ENCODE peak calls at places on chromosomes 1 and 21, in six cellular contexts. C is stimulated activated CD8-positive, alpha-beta memory T cell treated with anti-CD3 and anti-CD28 coated beads, Interleukin-15, amount 100 ng/mL, for 4 hours; N is kidney; Z is stromal cell of bone marrow; J is NCI-H1694 treated with DMSO at 0.1 percent for 48 hours; D is C1 segment of cervical spinal cord. L is an unnamed sample.

GRCh38 chr1:225891229-225891972 is 2.5 kb upstream of the LEFTY1 start:
- DNase-seq in C (no peak), N (no peak), Z (no peak), J (no peak), D (no peak), L (no peak)

GRCh38 chr1:19483261-19483660 is 2.1 kb downstream of the CAPZB start:
- DNase-seq in C (no peak), N (no peak), Z (no peak), J (no peak), D (no peak), L (no peak)

GRCh38 chr1:193338194-193338593 is 151.8 kb upstream of the B3GALT2 start:
- DNase-seq in C (no peak), N (no peak), Z (no peak), J (no peak), D (no peak), L (no peak)

GRCh38 chr21:29072873-29073221 is 601 bp downstream of the CCT8 start:
- DNase-seq in C (no peak), N (no peak), Z (no peak), J (peak), D (no peak), L (no peak)

GRCh38 chr1:40944841-40945430 is 34.6 kb upstream of the CTPS1 start:
- DNase-seq in C (no peak), N (no peak), Z (no peak), J (no peak), D (no peak), L (no peak)

GRCh38 chr1:27601771-27602509 is 2.0 kb downstream of the AHDC1 start:
- DNase-seq in C (no peak), N (peak), Z (no peak), J (no peak), D (peak), L (peak)

GRCh38 chr21:16624468-16625102 is 888.3 kb upstream of the CXADR start:
- DNase-seq in C (no peak), N (no peak), Z (no peak), J (no peak), D (no peak), L (peak)

GRCh38 chr1:244796719-244797406 is 38.6 kb upstream of the COX20 start:
- DNase-seq in C (peak), N (no peak), Z (no peak), J (peak), D (no peak), L (peak)

GRCh38 chr1:2894381-2895041 is 93.0 kb upstream of the TTC34 start:
- DNase-seq in C (no peak), N (no peak), Z (no peak), J (no peak), D (no peak), L (no peak)

GRCh38 chr1:91805343-91805801 is 80.6 kb downstream of the TGFBR3 start:
- DNase-seq in C (no peak), N (no peak), Z (no peak), J (no peak), D (no peak), L (no peak)

GRCh38 chr1:41682845-41683630 is 198.6 kb upstream of the EDN2 start:
- DNase-seq in C (no peak), N (peak), Z (no peak), J (no peak), D (no peak), L (no peak)

GRCh38 chr1:30487042-30487441 is 236.3 kb downstream of the MATN1 start:
- DNase-seq in C (no peak), N (no peak), Z (no peak), J (no peak), D (no peak), L (no peak)

GRCh38 chr1:10784998-10785854 is 11.2 kb downstream of the CASZ1 start:
- DNase-seq in C (no peak), N (peak), Z (no peak), J (no peak), D (no peak), L (no peak)

GRCh38 chr1:181344091-181344490 is 139.2 kb upstream of the CACNA1E start:
- DNase-seq in C (no peak), N (no peak), Z (no peak), J (no peak), D (no peak), L (no peak)

GRCh38 chr1:210129759-210130158 is 102.8 kb upstream of the SERTAD4 start:
- DNase-seq in C (no peak), N (no peak), Z (no peak), J (no peak), D (no peak), L (no peak)

L was measured in nephron progenitor cell.